ENCODE peak calls at places on chromosomes 16 and 17, in ten cellular contexts. P is fibroblast of lung; W is breast epithelium; C is aorta; M is lower lobe of right lung; U is Peyer's patch; X is CD8-positive, alpha-beta T cell; T is neural progenitor cell; B is small intestine; K is spleen. J is an unnamed sample.

GRCh38 chr17:81494984-81495383 is 17.6 kb downstream of the ACTG1 start:
- DNase-seq in P (no peak), W (no peak), C (no peak), M (no peak), U (no peak), X (no peak), T (peak; percentile 10), B (no peak), K (no peak), J (no peak)

GRCh38 chr17:47072881-47073280 is 93.8 kb upstream of the RPRML start:
- DNase-seq in P (peak; percentile 9), W (no peak), C (no peak), M (no peak), U (no peak), X (no peak), T (no peak), B (no peak), K (no peak), J (no peak)

GRCh38 chr16:29990883-29991570 is 4.4 kb downstream of the HIRIP3 start:
- DNase-seq in P (no peak), W (no peak), C (peak; percentile 61), M (no peak), U (no peak), X (no peak), T (no peak), B (no peak), K (peak; percentile 73), J (no peak)

GRCh38 chr17:13940858-13941665 is 128.2 kb upstream of the COX10 start:
- DNase-seq in P (peak; percentile 33), W (no peak), C (no peak), M (no peak), U (no peak), X (no peak), T (no peak), B (no peak), K (no peak), J (no peak)

GRCh38 chr16:71709231-71709781 is 15.2 kb downstream of the PHLPP2 start:
- DNase-seq in P (peak; percentile 34), W (no peak), C (no peak), M (no peak), U (no peak), X (no peak), T (no peak), B (peak; percentile 89), K (no peak), J (no peak)

GRCh38 chr16:71352466-71352865 is 6.1 kb upstream of the CALB2 start:
- DNase-seq in P (no peak), W (no peak), C (no peak), M (no peak), U (no peak), X (peak; percentile 17), T (no peak), B (no peak), K (no peak), J (no peak)

GRCh38 chr16:56944954-56945839 is 13.3 kb downstream of the HERPUD1 start:
- DNase-seq in P (no peak), W (no peak), C (peak; percentile 64), M (no peak), U (no peak), X (no peak), T (no peak), B (no peak), K (no peak), J (no peak)

GRCh38 chr17:75642221-75643032 is 9.2 kb downstream of the SMIM5 start:
- DNase-seq in P (no peak), W (no peak), C (peak; percentile 65), M (no peak), U (no peak), X (no peak), T (no peak), B (peak; percentile 81), K (no peak), J (no peak)

GRCh38 chr17:17146791-17147406 is 59.2 kb downstream of the PLD6 start:
- DNase-seq in P (no peak), W (no peak), C (no peak), M (no peak), U (no peak), X (peak; percentile 62), T (peak; percentile 46), B (peak; percentile 48), K (no peak), J (no peak)

GRCh38 chr16:19520861-19521331 is 1.0 kb downstream of the GDE1 start:
- DNase-seq in P (peak; percentile 39), W (no peak), C (no peak), M (peak; percentile 43), U (no peak), X (no peak), T (no peak), B (peak; percentile 81), K (no peak), J (no peak)

GRCh38 chr17:22277595-22277994 is 585.3 kb downstream of the KCNJ18 start:
- DNase-seq in P (no peak), W (no peak), C (peak; percentile 59), M (no peak), U (no peak), X (no peak), T (no peak), B (no peak), K (peak; percentile 41), J (no peak)

DNA sequence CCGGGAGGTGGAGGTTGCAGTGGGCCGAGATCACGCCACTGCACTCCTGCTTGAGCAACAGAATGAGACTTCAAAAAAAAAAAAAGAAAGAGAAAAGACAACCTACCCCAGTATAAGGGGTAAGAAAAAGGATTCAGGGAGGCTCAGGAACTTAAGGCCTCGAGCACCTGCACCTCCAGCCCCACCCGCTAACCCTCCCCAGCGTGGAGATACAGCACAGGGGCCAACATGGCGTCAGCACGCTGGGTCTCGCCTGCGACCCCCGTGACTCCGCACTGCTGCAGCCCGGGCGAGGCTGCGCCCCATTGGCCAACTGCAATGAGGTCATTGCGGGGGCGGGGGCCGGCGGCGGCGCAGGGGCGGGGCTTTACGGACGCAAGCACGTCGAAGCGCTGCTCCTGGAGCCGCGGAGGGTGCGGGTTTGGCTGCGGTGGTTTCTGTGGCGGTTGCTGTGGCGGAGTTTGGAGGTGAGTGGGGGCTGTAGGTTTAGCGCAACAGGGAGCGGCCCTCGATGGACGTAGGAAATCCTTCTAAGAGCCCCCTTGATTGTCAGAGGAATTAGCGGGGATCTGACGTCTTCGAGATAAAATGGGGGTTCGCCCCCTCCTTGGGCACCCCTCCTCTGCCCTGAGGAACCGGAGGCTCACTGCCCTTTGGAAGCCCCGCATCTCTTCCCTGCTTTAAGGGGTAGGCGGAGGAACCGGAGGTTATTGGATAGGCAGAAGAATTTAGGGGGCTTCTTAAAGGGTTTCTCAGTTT is at the start of gene ATP6V0A1:
- DNase-seq in P (peak; percentile 84), W (peak; percentile 94), C (peak; percentile 97), M (peak; percentile 96), U (peak; percentile 95), X (peak; percentile 87), T (peak; percentile 93), B (peak; percentile 88), K (peak; percentile 98), J (peak; percentile 69)
- H3K4me1 ChIP-seq in P (peaks cover 2% of the 10 kb centered on the region), W (peaks cover 17% of the 10 kb centered on the region), C (peaks cover 7% of the 10 kb centered on the region), M (peaks cover 53% of the 10 kb centered on the region), U (peaks cover 29% of the 10 kb centered on the region), X (peaks cover 38% of the 10 kb centered on the region), T (peaks cover 8% of the 10 kb centered on the region), B (peaks cover 14% of the 10 kb centered on the region), K (peaks cover 99% of the 10 kb centered on the region), J (peaks cover 43% of the 10 kb centered on the region)

GRCh38 chr16:85624646-85625045 is 11.5 kb downstream of the GSE1 start:
- DNase-seq in P (no peak), W (no peak), C (no peak), M (no peak), U (no peak), X (no peak), T (no peak), B (no peak), K (no peak), J (no peak)
- H3K27ac ChIP-seq in P (no peak overlapping the region), W (no peak overlapping the region), C (no peak overlapping the region), M (no peak overlapping the region), U (no peak overlapping the region), X (no peak overlapping the region), T (no peak overlapping the region), B (no peak overlapping the region), K (no peak overlapping the region), J (no peak overlapping the region)

DNA sequence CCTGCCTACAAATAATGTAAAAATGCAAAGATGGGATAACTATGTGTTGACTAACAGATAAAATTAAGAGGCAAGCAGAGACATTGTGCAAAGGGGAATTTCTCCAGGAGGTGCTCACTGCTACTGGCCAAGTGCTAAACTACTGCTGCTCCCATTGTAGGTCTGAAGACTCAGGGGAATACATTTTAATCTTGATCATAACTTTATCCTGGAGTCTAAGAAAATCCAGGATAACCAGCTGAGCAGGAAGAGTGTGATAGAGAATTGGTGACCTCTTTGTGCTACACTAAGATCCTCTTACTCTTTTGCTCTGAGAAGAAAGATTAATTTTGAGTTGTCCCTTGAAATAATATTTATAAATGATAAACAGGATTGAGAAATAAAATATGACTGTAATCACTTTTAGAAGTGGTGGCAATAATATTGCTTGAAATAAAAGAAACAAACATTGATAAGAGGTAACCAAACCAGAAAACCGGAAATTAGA is 5.9 kb downstream of the RNF43 start:
- DNase-seq in P (no peak), W (no peak), C (no peak), M (no peak), U (no peak), X (no peak), T (no peak), B (peak; percentile 26), K (no peak), J (no peak)
- H3K4me3 ChIP-seq in P (no peak overlapping the region), W (no peak overlapping the region), C (no peak overlapping the region), M (no peak overlapping the region), U (no peak overlapping the region), X (no peak overlapping the region), T (no peak overlapping the region), B (peak overlapping the region; percentile 15), K (no peak overlapping the region), J (no peak overlapping the region)

GRCh38 chr16:21618261-21618660 is 18.9 kb downstream of the METTL9 start:
- DNase-seq in P (no peak), W (no peak), C (no peak), M (no peak), U (no peak), X (no peak), T (no peak), B (no peak), K (no peak), J (no peak)
- H3K4me1 ChIP-seq in P (no peaks in the 10 kb centered on the region), W (no peaks in the 10 kb centered on the region), C (no peaks in the 10 kb centered on the region), M (no peaks in the 10 kb centered on the region), U (no peaks in the 10 kb centered on the region), X (peaks cover 27% of the 10 kb centered on the region), T (no peaks in the 10 kb centered on the region), B (no peaks in the 10 kb centered on the region), K (peaks cover 99% of the 10 kb centered on the region), J (peaks cover 42% of the 10 kb centered on the region)

GRCh38 chr16:64933890-64934289 is 188.0 kb downstream of the CDH11 start:
- DNase-seq in P (peak; percentile 8), W (no peak), C (no peak), M (no peak), U (no peak), X (no peak), T (peak; percentile 7), B (no peak), K (no peak), J (no peak)
- H3K27ac ChIP-seq in P (no peak overlapping the region), W (no peak overlapping the region), C (no peak overlapping the region), M (no peak overlapping the region), U (no peak overlapping the region), X (no peak overlapping the region), T (no peak overlapping the region), B (no peak overlapping the region), K (no peak overlapping the region), J (no peak overlapping the region)